ENCODE peak calls at places on chromosomes 13 and 19, in seven cellular contexts. S, B, L, H, Z, O and T are unnamed samples.

GRCh38 chr19:29617336-29618266 is 11.5 kb downstream of the POP4 start:
- DNase-seq in S (no peak), B (no peak), O (no peak), L (no peak), H (no peak), Z (no peak), T (no peak)

GRCh38 chr19:17296278-17296677 is 6.9 kb downstream of the ABHD8 start:
- DNase-seq in Z (peak), O (no peak), L (no peak), S (no peak), B (no peak), H (peak), T (no peak)

GRCh38 chr13:102651392-102651791 is 43.5 kb downstream of the METTL21C start:
- DNase-seq in O (no peak), Z (peak), H (no peak), S (no peak), L (no peak), B (no peak), T (no peak)

GRCh38 chr19:42396248-42396541 is 6.1 kb upstream of the CNFN start:
- DNase-seq in Z (no peak), L (no peak), H (no peak), S (no peak), B (no peak), O (no peak), T (no peak)

GRCh38 chr19:48085904-48086864 is 24.4 kb downstream of the PLA2G4C start:
- DNase-seq in Z (no peak), B (no peak), O (no peak), S (no peak), L (no peak), H (no peak), T (peak)

GRCh38 chr13:36862002-36862706 is 43.1 kb downstream of the RFXAP start:
- DNase-seq in L (no peak), Z (peak), O (no peak), S (no peak), B (no peak), H (no peak), T (no peak)

GRCh38 chr13:105817498-105817897 is 718.0 kb downstream of the EFNB2 start:
- DNase-seq in B (no peak), O (no peak), H (no peak), L (no peak), Z (no peak), S (no peak), T (no peak)

GRCh38 chr13:50400035-50400726 is 384.9 kb downstream of the KCNRG start:
- DNase-seq in O (no peak), B (no peak), H (no peak), S (no peak), L (no peak), Z (peak), T (no peak)

GRCh38 chr13:31008400-31009115 is 76.1 kb downstream of the TEX26 start:
- DNase-seq in H (no peak), Z (no peak), B (no peak), S (no peak), L (no peak), O (no peak), T (no peak)

GRCh38 chr13:76879211-76879875 is 6.9 kb downstream of the KCTD12 start:
- DNase-seq in Z (peak), H (no peak), S (peak), L (peak), O (peak), B (peak), T (peak)

GRCh38 chr13:100916943-100917342 is 242.3 kb upstream of the TMTC4 start:
- DNase-seq in O (no peak), S (no peak), Z (peak), B (no peak), H (no peak), L (no peak), T (no peak)

GRCh38 chr19:49340069-49340864 is 5.1 kb downstream of the CD37 start:
- DNase-seq in Z (peak), S (peak), L (peak), H (no peak), B (peak), O (peak), T (peak)

GRCh38 chr13:101545521-101545920 is 93.0 kb downstream of the ITGBL1 start:
- DNase-seq in H (no peak), B (no peak), Z (no peak), L (no peak), S (no peak), O (no peak), T (no peak)

GRCh38 chr19:3061214-3062161 is 807 bp downstream of the TLE5 start:
- DNase-seq in Z (no peak), B (peak), O (peak), S (peak), L (peak), H (no peak), T (no peak)

GRCh38 chr19:53945441-53945840 is 17.3 kb upstream of the CACNG8 start:
- DNase-seq in S (no peak), B (no peak), L (no peak), Z (no peak), H (no peak), O (no peak), T (no peak)

GRCh38 chr19:679418-680286 is 3.5 kb downstream of the FSTL3 start:
- DNase-seq in L (peak), Z (peak), S (peak), H (no peak), B (no peak), O (peak), T (peak)

GRCh38 chr13:44159633-44160279 is 213.9 kb upstream of the SERP2 start:
- DNase-seq in L (no peak), O (no peak), Z (no peak), H (peak), S (no peak), B (no peak), T (peak)

GRCh38 chr13:75145926-75146325 is 336.0 kb downstream of the TBC1D4 start:
- DNase-seq in S (no peak), L (no peak), H (no peak), Z (no peak), O (no peak), B (no peak), T (no peak)

GRCh38 chr13:30908416-30908980 is 2.4 kb downstream of the MEDAG start:
- DNase-seq in L (no peak), Z (peak), S (no peak), O (no peak), H (no peak), B (no peak), T (no peak)

GRCh38 chr13:85651440-85651839 is 147.8 kb downstream of the SLITRK6 start:
- DNase-seq in S (no peak), O (no peak), L (no peak), Z (no peak), H (no peak), B (no peak), T (no peak)

GRCh38 chr19:15548648-15549047 is 40.3 kb downstream of the CYP4F22 start:
- DNase-seq in B (no peak), L (no peak), S (no peak), H (no peak), O (no peak), Z (no peak), T (no peak)

GRCh38 chr13:83618966-83619365 is 263.3 kb downstream of the SLITRK1 start:
- DNase-seq in O (no peak), Z (no peak), H (no peak), B (no peak), L (no peak), S (no peak), T (no peak)

GRCh38 chr13:42038661-42039456 is 9.6 kb upstream of the DGKH start:
- DNase-seq in Z (no peak), B (no peak), S (no peak), H (no peak), O (no peak), L (no peak), T (no peak)

GRCh38 chr13:74889321-74889720 is 592.6 kb downstream of the TBC1D4 start:
- DNase-seq in O (no peak), L (no peak), B (no peak), H (no peak), Z (no peak), S (no peak), T (no peak)

GRCh38 chr19:958967-959685 is 25.0 kb upstream of the WDR18 start:
- DNase-seq in S (no peak), H (no peak), B (no peak), L (no peak), Z (no peak), O (no peak), T (no peak)

GRCh38 chr19:49746206-49746958 is 16.7 kb downstream of the TSKS start:
- DNase-seq in L (no peak), B (peak), Z (peak), O (peak), S (peak), H (no peak), T (peak)

DNA sequence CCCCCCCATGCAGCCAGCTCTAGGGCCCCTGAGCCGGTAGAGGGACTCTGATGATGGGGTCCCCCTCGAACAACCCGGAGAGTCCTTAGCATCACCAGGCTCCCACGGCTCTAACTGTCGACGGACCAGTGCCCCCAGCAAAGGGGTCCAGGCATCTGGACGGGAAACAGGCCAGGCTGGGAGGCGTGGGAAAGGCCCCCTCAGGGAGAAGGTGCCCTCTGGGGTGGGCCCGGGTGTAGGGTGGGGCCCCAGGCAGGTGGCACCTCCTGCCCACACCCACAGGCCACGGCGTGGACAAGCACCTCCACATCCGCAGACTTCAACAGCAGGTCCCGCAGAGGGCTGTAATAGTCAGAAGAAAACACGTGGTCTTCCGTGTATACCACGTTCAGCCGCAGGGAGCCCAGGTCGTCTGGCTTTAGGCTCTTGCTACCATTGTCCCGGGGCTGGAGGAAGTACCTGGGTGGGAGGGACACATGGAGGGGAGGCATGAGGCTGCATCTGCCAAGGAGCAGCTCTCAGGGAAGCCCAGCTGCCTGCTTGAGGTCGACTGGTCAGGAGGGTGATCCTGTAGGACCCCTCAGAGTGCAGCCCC is 44.7 kb upstream of the C13orf46 start:
- DNase-seq in B (no peak), O (no peak), H (no peak), S (no peak), L (no peak), Z (no peak), T (no peak)
- TF ChIP-seq POLR2AphosphoS5 in B (no peak), O (no peak), H (no peak), S (no peak), L (no peak), Z (no peak), T (no peak)

DNA sequence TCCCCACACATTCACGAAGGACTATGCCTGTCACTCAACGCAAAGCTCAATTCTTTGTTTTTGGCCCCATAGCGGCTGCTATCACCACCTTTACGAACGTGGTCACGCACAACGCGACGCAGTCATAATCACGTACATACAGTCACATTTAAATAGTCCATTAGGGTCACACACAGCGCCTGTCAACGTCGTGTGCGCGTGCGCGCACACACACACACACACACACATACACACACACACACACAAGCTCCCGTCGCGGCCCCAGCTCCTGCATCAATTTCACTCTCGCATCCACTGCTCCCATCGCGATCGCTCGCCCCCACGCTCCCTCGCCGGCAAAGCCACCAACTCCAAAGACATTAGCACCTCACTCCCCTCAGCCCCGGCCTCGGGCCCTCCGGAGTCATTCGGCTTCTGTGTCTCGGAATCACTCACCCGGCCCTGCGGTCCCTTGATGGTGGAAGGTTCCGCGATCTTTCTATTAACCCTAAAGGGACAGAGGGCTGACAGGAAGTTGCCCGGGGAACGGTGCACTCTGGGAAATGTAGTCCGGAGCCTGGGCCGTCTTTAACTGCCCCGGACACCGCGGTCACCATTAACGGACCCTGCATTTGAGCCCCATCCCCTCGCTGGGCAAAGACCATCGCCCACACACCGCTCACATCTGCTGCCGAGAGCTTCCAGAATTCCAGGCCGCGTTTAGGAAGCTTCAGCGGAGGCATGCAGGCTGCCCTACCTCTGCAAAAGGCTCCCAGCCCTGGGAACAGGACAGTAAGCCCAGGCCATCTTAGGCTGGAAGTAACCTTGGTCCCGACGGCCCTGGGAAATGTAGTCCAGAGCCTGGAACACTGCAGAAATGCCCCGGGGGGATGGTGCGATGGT is at the start of gene ZNF790:
- DNase-seq in S (peak), H (peak), L (peak), O (peak), B (peak), Z (peak), T (peak)
- TF ChIP-seq POLR2AphosphoS5 in S (no peak), H (peak), L (peak), O (peak), B (peak), Z (peak), T (peak)

DNA sequence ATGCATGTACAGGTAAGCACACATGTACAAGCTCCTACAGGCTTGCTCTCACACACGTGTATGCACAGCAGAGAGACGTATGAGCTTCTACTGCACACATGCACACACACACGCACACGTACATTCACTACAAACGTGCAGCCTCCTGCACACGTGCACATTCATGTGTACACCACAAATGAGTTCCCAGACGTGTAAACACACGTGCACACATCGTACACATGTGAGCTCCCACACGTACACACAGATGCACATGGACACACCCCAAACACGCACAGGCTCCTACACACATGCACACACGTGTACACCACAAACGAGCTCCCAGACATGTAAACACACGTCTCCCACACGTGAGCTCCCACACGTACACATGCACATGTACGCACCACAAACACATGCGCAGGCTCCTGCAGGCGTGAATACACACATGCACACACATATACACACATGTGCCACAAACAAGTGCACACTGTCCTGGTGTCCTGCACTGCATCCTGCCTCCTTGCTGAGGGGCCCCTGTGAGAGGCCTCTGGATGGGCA is 83.7 kb upstream of the MCF2L start:
- DNase-seq in B (no peak), L (no peak), O (no peak), Z (no peak), H (no peak), S (no peak), T (no peak)
- TF ChIP-seq POLR2AphosphoS5 in B (no peak), L (peak), O (no peak), Z (no peak), H (no peak), S (no peak), T (no peak)

GRCh38 chr19:37217533-37217854 is 520 bp upstream of the ZNF383 start:
- DNase-seq in O (no peak), S (no peak), L (peak), B (peak), Z (no peak), H (no peak), T (no peak)

GRCh38 chr19:37220383-37220782 is 2.4 kb downstream of the ZNF383 start:
- DNase-seq in S (no peak), Z (no peak), O (no peak), H (no peak), B (no peak), L (no peak), T (no peak)

GRCh38 chr19:37221136-37221535 is 3.1 kb downstream of the ZNF383 start:
- DNase-seq in O (no peak), S (no peak), L (no peak), Z (no peak), H (no peak), B (no peak), T (no peak)

GRCh38 chr19:37218592-37218935 is 550 bp downstream of the ZNF383 start:
- DNase-seq in L (no peak), O (no peak), Z (no peak), H (no peak), B (no peak), S (no peak), T (no peak)

GRCh38 chr19:37217855-37218591 is at the start of gene ZNF383:
- DNase-seq in Z (peak), L (peak), O (peak), S (peak), B (peak), H (peak), T (peak)
- TF ChIP-seq POLR2AphosphoS5 in Z (peak), L (peak), O (peak), S (peak), B (peak), H (peak), T (peak)

GRCh38 chr19:4443966-4444764 is 13.4 kb downstream of the UBXN6 start:
- DNase-seq in S (no peak), B (no peak), L (no peak), H (no peak), O (no peak), Z (no peak), T (no peak)
- TF ChIP-seq POLR2AphosphoS5 in S (no peak), B (peak), L (no peak), H (peak), O (no peak), Z (no peak), T (no peak)